ENCODE peak calls at places on chromosome 11, in five cellular contexts. B is activated T-helper 9 cell treated with anti-CD3 and anti-CD28 coated beads, Interleukin-2, amount 50 U/mL, for 16 hours; T is HFFc6; Q is non-pigmented ciliary epithelial cell; L is skeletal muscle cell. V is an unnamed sample.

GRCh38 chr11:35145249-35145648 is 6.3 kb downstream of the CD44 start:
- DNase-seq in B (no peak), T (no peak), Q (peak; percentile 35), L (no peak), V (peak; percentile 61)

GRCh38 chr11:2934611-2935239 is 5.5 kb upstream of the PHLDA2 start:
- DNase-seq in B (no peak), T (no peak), Q (no peak), L (no peak), V (no peak)

GRCh38 chr11:77441409-77441808 is 32.5 kb downstream of the PAK1 start:
- DNase-seq in B (no peak), T (no peak), Q (no peak), L (no peak), V (no peak)

GRCh38 chr11:134034496-134035381 is 34.1 kb upstream of the JAM3 start:
- DNase-seq in B (no peak), T (peak; percentile 48), Q (no peak), L (no peak), V (no peak)

GRCh38 chr11:102940714-102941588 is 14.6 kb downstream of the MMP13 start:
- DNase-seq in B (no peak), T (peak; percentile 69), Q (peak; percentile 32), L (peak; percentile 17), V (peak; percentile 83)

GRCh38 chr11:35141034-35141433 is 2.1 kb downstream of the CD44 start:
- DNase-seq in B (no peak), T (no peak), Q (no peak), L (no peak), V (no peak)

GRCh38 chr11:102237096-102237735 is 80.1 kb upstream of the BIRC3 start:
- DNase-seq in B (no peak), T (peak; percentile 70), Q (no peak), L (no peak), V (peak; percentile 47)

GRCh38 chr11:65121447-65121864 is 478 bp downstream of the FAU start:
- DNase-seq in B (no peak), T (no peak), Q (no peak), L (no peak), V (no peak)

GRCh38 chr11:47488674-47489394 is 39.9 kb upstream of the RAPSN start:
- DNase-seq in B (no peak), T (no peak), Q (no peak), L (no peak), V (no peak)

GRCh38 chr11:47143322-47143721 is 33.4 kb downstream of the ARFGAP2 start:
- DNase-seq in B (no peak), T (peak; percentile 82), Q (peak; percentile 73), L (peak; percentile 66), V (peak; percentile 96)

V was measured in foreskin fibroblast.